ENCODE peak calls at places on chromosomes 11 and 22, in four cellular contexts. N, G, Y and R are unnamed samples.

GRCh38 chr11:77710358-77710757 is 72.8 kb upstream of the CLNS1A start:
- DNase-seq in N (no peak), G (peak; percentile 36), Y (no peak), R (no peak)

GRCh38 chr11:69301491-69302401 is 7.8 kb downstream of the MYEOV start:
- DNase-seq in N (peak; percentile 69), G (peak; percentile 60), Y (peak; percentile 63), R (peak; percentile 95)

GRCh38 chr11:67024410-67024809 is 1.5 kb downstream of the SYT12 start:
- DNase-seq in N (no peak), G (no peak), Y (no peak), R (no peak)

GRCh38 chr22:44497904-44498242 is at the start of gene RTL6:
- DNase-seq in N (no peak), G (no peak), Y (no peak), R (peak; percentile 6)

GRCh38 chr11:134916829-134917228 is 504.8 kb upstream of the B3GAT1 start:
- DNase-seq in N (no peak), G (no peak), Y (no peak), R (no peak)

GRCh38 chr22:20788627-20789344 is 14.9 kb downstream of the SERPIND1 start:
- DNase-seq in N (no peak), G (no peak), Y (no peak), R (no peak)

GRCh38 chr11:110088535-110089344 is 4.5 kb upstream of the ZC3H12C start:
- DNase-seq in N (no peak), G (no peak), Y (no peak), R (no peak)

GRCh38 chr11:106011481-106011880 is 10.6 kb downstream of the MSANTD4 start:
- DNase-seq in N (no peak), G (no peak), Y (no peak), R (no peak)

GRCh38 chr11:71140206-71140919 is 112.0 kb downstream of the SHANK2 start:
- DNase-seq in N (no peak), G (no peak), Y (no peak), R (no peak)

GRCh38 chr11:110968348-110969062 is 256.3 kb upstream of the ARHGAP20 start:
- DNase-seq in N (no peak), G (no peak), Y (no peak), R (no peak)

GRCh38 chr11:62542111-62542745 is 4.4 kb downstream of the AHNAK start:
- DNase-seq in N (no peak), G (no peak), Y (no peak), R (no peak)

GRCh38 chr11:130181295-130182272 is 22.0 kb downstream of the ST14 start:
- DNase-seq in N (no peak), G (peak; percentile 99), Y (no peak), R (no peak)

GRCh38 chr11:76995177-76995576 is 39.0 kb upstream of the B3GNT6 start:
- DNase-seq in N (no peak), G (no peak), Y (no peak), R (no peak)

GRCh38 chr11:63769044-63769718 is 606 bp upstream of the ZFTA start:
- DNase-seq in N (peak; percentile 64), G (no peak), Y (peak; percentile 83), R (no peak)

GRCh38 chr11:97965849-97966646 is 1054.7 kb upstream of the CNTN5 start:
- DNase-seq in N (no peak), G (no peak), Y (no peak), R (no peak)

GRCh38 chr11:101583180-101584128 is at the start of gene TRPC6:
- DNase-seq in N (no peak), G (no peak), Y (peak; percentile 15), R (no peak)

GRCh38 chr22:47174096-47174495 is 411.6 kb downstream of the TBC1D22A start:
- DNase-seq in N (no peak), G (no peak), Y (no peak), R (no peak)

GRCh38 chr11:91257593-91258170 is 966.9 kb upstream of the FAT3 start:
- DNase-seq in N (no peak), G (no peak), Y (no peak), R (no peak)

GRCh38 chr22:49971232-49972162 is 10.9 kb downstream of the PIM3 start:
- DNase-seq in N (peak; percentile 87), G (no peak), Y (peak; percentile 71), R (no peak)

GRCh38 chr11:62497132-62497915 is 49.3 kb downstream of the AHNAK start:
- DNase-seq in N (peak; percentile 38), G (peak; percentile 86), Y (peak; percentile 66), R (peak; percentile 74)

GRCh38 chr11:110524227-110524626 is 94.5 kb downstream of the FDX1 start:
- DNase-seq in N (no peak), G (no peak), Y (no peak), R (no peak)

GRCh38 chr11:61930936-61931335 is 13.6 kb upstream of the RAB3IL1 start:
- DNase-seq in N (no peak), G (peak; percentile 63), Y (no peak), R (no peak)

GRCh38 chr11:75725552-75726320 is 8.1 kb downstream of the MOGAT2 start:
- DNase-seq in N (no peak), G (no peak), Y (peak; percentile 33), R (no peak)

GRCh38 chr11:117828641-117829368 is 4.3 kb upstream of the FXYD2 start:
- DNase-seq in N (peak; percentile 27), G (no peak), Y (no peak), R (no peak)

GRCh38 chr11:95611827-95612226 is 177.8 kb downstream of the FAM76B start:
- DNase-seq in N (no peak), G (no peak), Y (no peak), R (no peak)

GRCh38 chr11:120950880-120951279 is 73.0 kb upstream of the TBCEL start:
- DNase-seq in N (no peak), G (no peak), Y (no peak), R (no peak)

GRCh38 chr11:133669371-133670046 is 137.2 kb upstream of the OPCML start:
- DNase-seq in N (no peak), G (no peak), Y (no peak), R (no peak)

GRCh38 chr11:111469200-111469599 is 43.0 kb downstream of the BTG4 start:
- DNase-seq in N (no peak), G (no peak), Y (no peak), R (no peak)

GRCh38 chr22:36644333-36644757 is 59.2 kb downstream of the CACNG2 start:
- DNase-seq in N (peak; percentile 66), G (peak; percentile 51), Y (no peak), R (peak; percentile 45)

GRCh38 chr11:35303596-35304392 is 115.6 kb downstream of the SLC1A2 start:
- DNase-seq in N (no peak), G (peak; percentile 52), Y (no peak), R (no peak)

GRCh38 chr11:35304393-35304790 is 115.0 kb downstream of the SLC1A2 start:
- DNase-seq in N (no peak), G (peak; percentile 25), Y (no peak), R (no peak)

GRCh38 chr11:35307221-35307621 is 112.1 kb downstream of the SLC1A2 start:
- DNase-seq in N (no peak), G (no peak), Y (no peak), R (no peak)

GRCh38 chr11:35305670-35306382 is 113.5 kb downstream of the SLC1A2 start:
- DNase-seq in N (peak; percentile 51), G (peak; percentile 12), Y (peak; percentile 63), R (peak; percentile 13)

DNA sequence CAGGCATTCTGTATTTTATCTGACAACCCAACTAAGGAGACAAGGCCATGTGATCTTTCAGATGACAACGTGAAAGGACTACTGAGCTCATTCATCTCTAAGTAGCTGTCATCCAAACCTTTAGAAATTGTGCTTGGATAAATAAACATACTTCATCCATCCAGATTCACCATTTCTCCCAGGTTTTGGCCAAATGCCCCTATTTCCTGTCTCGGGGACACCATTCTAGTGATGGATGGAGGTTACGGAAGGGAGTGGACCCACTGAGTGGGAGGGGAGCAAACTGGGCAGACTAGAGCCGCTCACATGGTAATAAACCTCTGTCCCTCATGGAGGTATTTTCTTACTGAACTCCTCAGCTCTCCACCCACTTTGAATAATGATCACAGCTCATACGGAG is 114.5 kb downstream of the SLC1A2 start:
- DNase-seq in N (no peak), G (no peak), Y (no peak), R (no peak)
- TF ChIP-seq ELF1 in N (no peak), G (no peak), Y (no peak), R (no peak)

GRCh38 chr11:113082501-113082900 is 121.3 kb downstream of the NCAM1 start:
- DNase-seq in N (no peak), G (no peak), Y (no peak), R (no peak)
- TF ChIP-seq ELF1 in N (no peak), G (no peak), Y (no peak), R (no peak)

GRCh38 chr22:23716811-23717801 is 26.3 kb downstream of the RGL4 start:
- DNase-seq in N (peak; percentile 92), G (peak; percentile 67), Y (peak; percentile 96), R (peak; percentile 75)

GRCh38 chr22:23714596-23715588 is 24.1 kb downstream of the RGL4 start:
- DNase-seq in N (peak; percentile 47), G (no peak), Y (no peak), R (no peak)

GRCh38 chr22:23713696-23714595 is 23.1 kb downstream of the RGL4 start:
- DNase-seq in N (no peak), G (no peak), Y (no peak), R (no peak)

GRCh38 chr22:23718371-23719165 is 27.8 kb downstream of the RGL4 start:
- DNase-seq in N (no peak), G (no peak), Y (no peak), R (no peak)

GRCh38 chr22:23715811-23716355 is 25.1 kb downstream of the RGL4 start:
- DNase-seq in N (peak; percentile 21), G (no peak), Y (no peak), R (no peak)
- TF ChIP-seq ELF1 in N (no peak), G (no peak), Y (no peak), R (no peak)

GRCh38 chr11:72239296-72239848 is 4.6 kb downstream of the PHOX2A start:
- DNase-seq in N (no peak), G (no peak), Y (peak; percentile 72), R (no peak)
- TF ChIP-seq ELF1 in N (no peak), G (no peak), Y (no peak), R (no peak)

DNA sequence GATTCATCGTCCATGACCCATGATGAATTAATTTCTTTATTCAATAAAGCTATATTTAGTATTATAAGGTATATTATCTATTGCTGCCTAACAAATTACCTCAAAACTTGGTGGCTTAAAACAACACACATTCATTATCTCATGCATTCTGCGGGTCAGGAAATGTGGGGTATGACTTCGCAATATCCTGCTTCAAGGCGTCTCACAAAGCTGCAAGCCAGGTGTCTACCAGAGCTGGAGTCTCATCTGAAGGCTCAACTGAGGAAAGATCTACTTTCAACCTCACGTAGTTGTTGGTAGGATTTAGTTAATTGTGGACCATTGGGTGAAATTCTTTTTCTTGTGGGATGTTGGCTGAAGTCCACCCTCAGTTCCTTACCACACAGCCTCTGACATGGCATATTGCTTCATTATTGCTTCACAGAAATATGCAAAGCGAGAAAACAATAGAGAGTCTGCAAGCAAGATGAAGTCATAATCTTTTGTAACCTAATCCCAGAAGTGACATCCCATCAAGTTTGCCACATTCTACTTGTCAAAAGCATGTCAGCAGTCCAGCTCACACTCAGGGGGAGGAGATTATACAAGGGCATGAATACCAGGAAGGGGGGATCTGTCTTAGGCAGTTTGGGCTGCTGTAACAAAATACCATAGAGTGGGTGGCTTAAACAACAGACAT is 45.1 kb downstream of the KREMEN1 start:
- DNase-seq in N (no peak), G (peak; percentile 54), Y (no peak), R (no peak)
- TF ChIP-seq ELF1 in N (no peak), G (no peak), Y (no peak), R (no peak)